ENCODE peak calls at places on chromosomes 16 and 17, in seven cellular contexts. One of them, this sample, is unnamed.

GRCh38 chr16:84448444-84448843 is 56.0 kb downstream of the MEAK7 start:
- DNase-seq in uterus: no peak
- DNase-seq in SK-N-SH: no peak
- DNase-seq in body of pancreas: no peak
- DNase-seq in stomach: no peak
- DNase-seq in A549: no peak
- DNase-seq in right atrium auricular region: no peak
- DNase-seq in this sample: no peak

GRCh38 chr16:1772908-1773702 is at the start of gene MRPS34:
- DNase-seq in uterus: peak; percentile 78
- DNase-seq in SK-N-SH: peak; percentile 93
- DNase-seq in body of pancreas: peak; percentile 87
- DNase-seq in stomach: peak; percentile 88
- DNase-seq in A549: peak; percentile 93
- DNase-seq in right atrium auricular region: peak; percentile 84
- DNase-seq in this sample: peak; percentile 74

GRCh38 chr16:52435573-52435972 is 111.4 kb downstream of the TOX3 start:
- DNase-seq in uterus: no peak
- DNase-seq in SK-N-SH: no peak
- DNase-seq in body of pancreas: peak; percentile 23
- DNase-seq in stomach: no peak
- DNase-seq in A549: no peak
- DNase-seq in right atrium auricular region: no peak
- DNase-seq in this sample: no peak

GRCh38 chr17:35238817-35239216 is 4.1 kb upstream of the SLFN5 start:
- DNase-seq in uterus: no peak
- DNase-seq in SK-N-SH: no peak
- DNase-seq in body of pancreas: no peak
- DNase-seq in stomach: no peak
- DNase-seq in A549: peak; percentile 31
- DNase-seq in right atrium auricular region: no peak
- DNase-seq in this sample: no peak

GRCh38 chr16:57627184-57627871 is 1.1 kb upstream of the ADGRG1 start:
- DNase-seq in uterus: no peak
- DNase-seq in SK-N-SH: peak; percentile 59
- DNase-seq in body of pancreas: no peak
- DNase-seq in stomach: no peak
- DNase-seq in A549: peak; percentile 79
- DNase-seq in right atrium auricular region: no peak
- DNase-seq in this sample: no peak

GRCh38 chr16:26680671-26681070 is 386.1 kb upstream of the C16orf82 start:
- DNase-seq in uterus: no peak
- DNase-seq in SK-N-SH: no peak
- DNase-seq in body of pancreas: no peak
- DNase-seq in stomach: no peak
- DNase-seq in A549: no peak
- DNase-seq in right atrium auricular region: no peak
- DNase-seq in this sample: no peak

GRCh38 chr17:30188211-30188939 is 47.1 kb downstream of the SLC6A4 start:
- DNase-seq in uterus: no peak
- DNase-seq in SK-N-SH: no peak
- DNase-seq in body of pancreas: no peak
- DNase-seq in stomach: no peak
- DNase-seq in A549: no peak
- DNase-seq in right atrium auricular region: no peak
- DNase-seq in this sample: no peak

GRCh38 chr17:27473748-27474609 is 17.7 kb downstream of the KSR1 start:
- DNase-seq in uterus: no peak
- DNase-seq in SK-N-SH: no peak
- DNase-seq in body of pancreas: peak; percentile 91
- DNase-seq in stomach: peak; percentile 91
- DNase-seq in A549: no peak
- DNase-seq in right atrium auricular region: no peak
- DNase-seq in this sample: peak; percentile 69

GRCh38 chr17:51006601-51007000 is 114.1 kb downstream of the SPAG9 start:
- DNase-seq in uterus: no peak
- DNase-seq in SK-N-SH: no peak
- DNase-seq in body of pancreas: no peak
- DNase-seq in stomach: no peak
- DNase-seq in A549: no peak
- DNase-seq in right atrium auricular region: no peak
- DNase-seq in this sample: no peak

GRCh38 chr17:5122586-5123342 is 6.9 kb downstream of the USP6 start:
- DNase-seq in uterus: peak; percentile 12
- DNase-seq in SK-N-SH: peak; percentile 67
- DNase-seq in body of pancreas: peak; percentile 38
- DNase-seq in stomach: peak; percentile 24
- DNase-seq in A549: no peak
- DNase-seq in right atrium auricular region: no peak
- DNase-seq in this sample: no peak

GRCh38 chr17:54678158-54678557 is 222.5 kb upstream of the TOM1L1 start:
- DNase-seq in uterus: no peak
- DNase-seq in SK-N-SH: no peak
- DNase-seq in body of pancreas: no peak
- DNase-seq in stomach: no peak
- DNase-seq in A549: no peak
- DNase-seq in right atrium auricular region: no peak
- DNase-seq in this sample: no peak

GRCh38 chr17:73770115-73770848 is 126.0 kb upstream of the SDK2 start:
- DNase-seq in uterus: peak; percentile 87
- DNase-seq in SK-N-SH: peak; percentile 88
- DNase-seq in body of pancreas: peak; percentile 92
- DNase-seq in stomach: peak; percentile 81
- DNase-seq in A549: peak; percentile 85
- DNase-seq in right atrium auricular region: peak; percentile 91
- DNase-seq in this sample: no peak

GRCh38 chr17:82092094-82092586 is 5.9 kb downstream of the FASN start:
- DNase-seq in uterus: no peak
- DNase-seq in SK-N-SH: no peak
- DNase-seq in body of pancreas: no peak
- DNase-seq in stomach: no peak
- DNase-seq in A549: no peak
- DNase-seq in right atrium auricular region: no peak
- DNase-seq in this sample: no peak

GRCh38 chr17:58084317-58084981 is 1.2 kb downstream of the DYNLL2 start:
- DNase-seq in uterus: peak; percentile 50
- DNase-seq in SK-N-SH: peak; percentile 67
- DNase-seq in body of pancreas: peak; percentile 75
- DNase-seq in stomach: peak; percentile 61
- DNase-seq in A549: peak; percentile 61
- DNase-seq in right atrium auricular region: no peak
- DNase-seq in this sample: peak; percentile 54

GRCh38 chr17:49180303-49180702 is 30.1 kb downstream of the GNGT2 start:
- DNase-seq in uterus: peak; percentile 26
- DNase-seq in SK-N-SH: peak; percentile 78
- DNase-seq in body of pancreas: peak; percentile 75
- DNase-seq in stomach: peak; percentile 73
- DNase-seq in A549: peak; percentile 69
- DNase-seq in right atrium auricular region: peak; percentile 73
- DNase-seq in this sample: peak; percentile 57

GRCh38 chr17:57940653-57941329 is 14.4 kb downstream of the CUEDC1 start:
- DNase-seq in uterus: peak; percentile 41
- DNase-seq in SK-N-SH: no peak
- DNase-seq in body of pancreas: peak; percentile 38
- DNase-seq in stomach: no peak
- DNase-seq in A549: no peak
- DNase-seq in right atrium auricular region: no peak
- DNase-seq in this sample: no peak

GRCh38 chr17:56602292-56603130 is 9.0 kb downstream of the NOG start:
- DNase-seq in uterus: no peak
- DNase-seq in SK-N-SH: no peak
- DNase-seq in body of pancreas: no peak
- DNase-seq in stomach: no peak
- DNase-seq in A549: no peak
- DNase-seq in right atrium auricular region: no peak
- DNase-seq in this sample: no peak

GRCh38 chr16:51731160-51731559 is 580.1 kb upstream of the SALL1 start:
- DNase-seq in uterus: no peak
- DNase-seq in SK-N-SH: no peak
- DNase-seq in body of pancreas: no peak
- DNase-seq in stomach: no peak
- DNase-seq in A549: no peak
- DNase-seq in right atrium auricular region: no peak
- DNase-seq in this sample: no peak

GRCh38 chr16:88762258-88762870 is 22.7 kb downstream of the PIEZO1 start:
- DNase-seq in uterus: no peak
- DNase-seq in SK-N-SH: no peak
- DNase-seq in body of pancreas: no peak
- DNase-seq in stomach: no peak
- DNase-seq in A549: no peak
- DNase-seq in right atrium auricular region: no peak
- DNase-seq in this sample: peak; percentile 25

GRCh38 chr16:88764913-88765349 is 20.1 kb downstream of the PIEZO1 start:
- DNase-seq in uterus: no peak
- DNase-seq in SK-N-SH: no peak
- DNase-seq in body of pancreas: peak; percentile 77
- DNase-seq in stomach: no peak
- DNase-seq in A549: no peak
- DNase-seq in right atrium auricular region: no peak
- DNase-seq in this sample: no peak

GRCh38 chr16:88762941-88763340 is 22.1 kb downstream of the PIEZO1 start:
- DNase-seq in uterus: no peak
- DNase-seq in SK-N-SH: no peak
- DNase-seq in body of pancreas: no peak
- DNase-seq in stomach: no peak
- DNase-seq in A549: no peak
- DNase-seq in right atrium auricular region: no peak
- DNase-seq in this sample: no peak

GRCh38 chr16:88764080-88764479 is 20.9 kb downstream of the PIEZO1 start:
- DNase-seq in uterus: no peak
- DNase-seq in SK-N-SH: no peak
- DNase-seq in body of pancreas: no peak
- DNase-seq in stomach: no peak
- DNase-seq in A549: no peak
- DNase-seq in right atrium auricular region: no peak
- DNase-seq in this sample: no peak

DNA sequence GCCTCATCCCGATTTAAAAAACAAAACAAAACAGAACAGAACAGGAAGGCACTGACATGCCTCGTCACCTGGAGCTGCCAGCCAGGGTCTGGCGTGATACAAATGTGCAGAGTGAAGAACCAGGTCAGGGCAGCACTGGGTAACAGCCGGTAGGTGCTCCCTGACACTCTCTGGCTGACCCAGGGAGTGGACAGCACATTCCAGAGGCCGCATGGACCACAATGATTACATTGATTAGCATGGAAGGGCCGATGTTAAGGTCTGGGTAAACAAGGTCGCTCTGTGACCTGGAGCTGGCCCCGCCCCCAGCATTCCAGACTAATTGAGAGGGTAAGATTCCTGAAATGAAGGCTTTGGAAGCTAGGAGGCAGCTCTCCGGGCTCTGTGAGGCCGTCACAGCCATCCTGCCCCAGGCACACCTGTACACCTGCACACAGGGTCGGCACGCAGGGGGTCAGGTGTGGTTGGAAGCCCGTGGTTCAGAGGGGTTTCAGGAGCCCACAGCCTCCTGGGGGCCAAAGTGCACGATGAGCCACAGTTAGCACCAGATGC is 21.4 kb downstream of the PIEZO1 start:
- DNase-seq in uterus: no peak
- DNase-seq in SK-N-SH: no peak
- DNase-seq in body of pancreas: peak; percentile 50
- DNase-seq in stomach: peak; percentile 42
- DNase-seq in A549: no peak
- DNase-seq in right atrium auricular region: no peak
- DNase-seq in this sample: no peak
- H3K4me1 ChIP-seq in uterus: peaks cover 21% of the 10 kb centered on the region
- H3K4me1 ChIP-seq in SK-N-SH: peaks cover 19% of the 10 kb centered on the region
- H3K4me1 ChIP-seq in body of pancreas: peaks cover 91% of the 10 kb centered on the region
- H3K4me1 ChIP-seq in stomach: peaks cover 63% of the 10 kb centered on the region
- H3K4me1 ChIP-seq in A549: peaks cover 40% of the 10 kb centered on the region
- H3K4me1 ChIP-seq in right atrium auricular region: no peaks in the 10 kb centered on the region
- H3K4me1 ChIP-seq in this sample: peaks cover 83% of the 10 kb centered on the region

GRCh38 chr16:56195151-56195550 is 3.9 kb downstream of the GNAO1 start:
- DNase-seq in uterus: no peak
- DNase-seq in SK-N-SH: no peak
- DNase-seq in body of pancreas: no peak
- DNase-seq in stomach: no peak
- DNase-seq in A549: no peak
- DNase-seq in right atrium auricular region: no peak
- DNase-seq in this sample: no peak

GRCh38 chr16:56192971-56193936 is 2.0 kb downstream of the GNAO1 start:
- DNase-seq in uterus: no peak
- DNase-seq in SK-N-SH: peak; percentile 28
- DNase-seq in body of pancreas: no peak
- DNase-seq in stomach: no peak
- DNase-seq in A549: no peak
- DNase-seq in right atrium auricular region: no peak
- DNase-seq in this sample: no peak

GRCh38 chr16:56191807-56192643 is 736 bp downstream of the GNAO1 start:
- DNase-seq in uterus: no peak
- DNase-seq in SK-N-SH: peak; percentile 57
- DNase-seq in body of pancreas: no peak
- DNase-seq in stomach: no peak
- DNase-seq in A549: no peak
- DNase-seq in right atrium auricular region: no peak
- DNase-seq in this sample: peak; percentile 11

GRCh38 chr16:56192644-56192960 is 1.3 kb downstream of the GNAO1 start:
- DNase-seq in uterus: no peak
- DNase-seq in SK-N-SH: no peak
- DNase-seq in body of pancreas: no peak
- DNase-seq in stomach: no peak
- DNase-seq in A549: no peak
- DNase-seq in right atrium auricular region: no peak
- DNase-seq in this sample: no peak

GRCh38 chr16:56193951-56194726 is 2.9 kb downstream of the GNAO1 start:
- DNase-seq in uterus: peak; percentile 82
- DNase-seq in SK-N-SH: peak; percentile 92
- DNase-seq in body of pancreas: peak; percentile 83
- DNase-seq in stomach: peak; percentile 67
- DNase-seq in A549: peak; percentile 53
- DNase-seq in right atrium auricular region: peak; percentile 83
- DNase-seq in this sample: peak; percentile 83
- H3K27ac ChIP-seq in uterus: no peak overlapping the region
- H3K27ac ChIP-seq in SK-N-SH: peak overlapping the region; percentile 93
- H3K27ac ChIP-seq in body of pancreas: no peak overlapping the region
- H3K27ac ChIP-seq in stomach: no peak overlapping the region
- H3K27ac ChIP-seq in A549: no peak overlapping the region
- H3K27ac ChIP-seq in right atrium auricular region: peak overlapping the region; percentile 4
- H3K27ac ChIP-seq in this sample: no peak overlapping the region

GRCh38 chr17:42362245-42362961 is 25.8 kb downstream of the STAT3 start:
- DNase-seq in uterus: no peak
- DNase-seq in SK-N-SH: no peak
- DNase-seq in body of pancreas: peak; percentile 23
- DNase-seq in stomach: no peak
- DNase-seq in A549: no peak
- DNase-seq in right atrium auricular region: no peak
- DNase-seq in this sample: no peak
- H3K4me1 ChIP-seq in uterus: no peaks in the 10 kb centered on the region
- H3K4me1 ChIP-seq in SK-N-SH: peaks cover 13% of the 10 kb centered on the region
- H3K4me1 ChIP-seq in body of pancreas: peaks cover 41% of the 10 kb centered on the region
- H3K4me1 ChIP-seq in stomach: peaks cover 39% of the 10 kb centered on the region
- H3K4me1 ChIP-seq in A549: peaks cover 59% of the 10 kb centered on the region
- H3K4me1 ChIP-seq in right atrium auricular region: no peaks in the 10 kb centered on the region
- H3K4me1 ChIP-seq in this sample: peaks cover 69% of the 10 kb centered on the region

DNA sequence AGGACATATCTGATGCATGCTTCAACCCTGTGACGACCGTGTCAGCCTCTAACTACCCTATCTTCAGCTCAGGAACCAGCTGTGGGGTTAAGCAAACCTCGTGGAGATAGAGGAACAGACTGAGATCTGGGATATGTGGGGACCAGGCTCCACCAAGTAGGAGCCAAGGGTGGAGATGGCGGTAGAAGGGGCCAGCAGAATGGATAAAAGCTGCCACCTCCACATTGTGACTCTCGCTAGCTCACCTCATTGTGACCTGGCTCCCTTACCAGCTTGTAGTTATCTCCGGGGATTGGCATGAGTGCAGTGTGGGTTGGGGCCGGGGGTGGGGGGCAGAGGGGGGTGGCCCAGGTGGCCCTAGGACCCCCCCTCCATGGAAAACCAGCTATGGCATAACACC is at the start of gene SPEM2:
- DNase-seq in uterus: no peak
- DNase-seq in SK-N-SH: no peak
- DNase-seq in body of pancreas: no peak
- DNase-seq in stomach: no peak
- DNase-seq in A549: no peak
- DNase-seq in right atrium auricular region: no peak
- DNase-seq in this sample: no peak
- H3K27ac ChIP-seq in uterus: no peak within 1 kb of the TSS
- H3K27ac ChIP-seq in SK-N-SH: no peak within 1 kb of the TSS
- H3K27ac ChIP-seq in body of pancreas: no peak within 1 kb of the TSS
- H3K27ac ChIP-seq in stomach: no peak within 1 kb of the TSS
- H3K27ac ChIP-seq in A549: no peak within 1 kb of the TSS
- H3K27ac ChIP-seq in right atrium auricular region: no peak within 1 kb of the TSS
- H3K27ac ChIP-seq in this sample: no peak within 1 kb of the TSS

This sample was measured in CD4-positive, alpha-beta memory T cell.